ENCODE peak calls at places on chromosomes 11 and 22, in four cellular contexts. M, H, X and P are unnamed samples.

GRCh38 chr11:129862123-129862522 is 33.3 kb downstream of the NFRKB start:
- DNase-seq in H (no peak), M (no peak), X (no peak), P (no peak)

GRCh38 chr11:128904872-128905344 is 13.8 kb downstream of the KCNJ5 start:
- DNase-seq in X (peak; percentile 54), M (no peak), H (peak; percentile 41), P (peak; percentile 83)

GRCh38 chr11:128575956-128576340 is 11.4 kb downstream of the ETS1 start:
- DNase-seq in X (no peak), M (no peak), H (peak; percentile 43), P (peak; percentile 52)

GRCh38 chr11:65585396-65586246 is 9.8 kb downstream of the EHBP1L1 start:
- DNase-seq in H (no peak), M (no peak), X (no peak), P (peak; percentile 71)

GRCh38 chr11:120208777-120209176 is 2.1 kb upstream of the OAF start:
- DNase-seq in M (no peak), H (no peak), X (no peak), P (peak; percentile 65)

GRCh38 chr22:49606562-49606961 is 221.1 kb downstream of the BRD1 start:
- DNase-seq in M (peak; percentile 40), X (no peak), H (no peak), P (no peak)

GRCh38 chr11:116366980-116367640 is 405.7 kb downstream of the BUD13 start:
- DNase-seq in X (no peak), M (no peak), H (no peak), P (no peak)

GRCh38 chr22:26134654-26135330 is 34.5 kb upstream of the SEZ6L start:
- DNase-seq in M (no peak), H (no peak), X (no peak), P (no peak)

GRCh38 chr11:79244175-79244804 is 196.5 kb downstream of the TENM4 start:
- DNase-seq in H (no peak), M (no peak), X (no peak), P (no peak)

GRCh38 chr11:7657306-7658025 is 15.8 kb downstream of the CYB5R2 start:
- DNase-seq in H (peak; percentile 58), M (no peak), X (peak; percentile 48), P (peak; percentile 84)

GRCh38 chr11:87473174-87473573 is 435.4 kb downstream of the TMEM135 start:
- DNase-seq in M (no peak), X (no peak), H (no peak), P (no peak)

DNA sequence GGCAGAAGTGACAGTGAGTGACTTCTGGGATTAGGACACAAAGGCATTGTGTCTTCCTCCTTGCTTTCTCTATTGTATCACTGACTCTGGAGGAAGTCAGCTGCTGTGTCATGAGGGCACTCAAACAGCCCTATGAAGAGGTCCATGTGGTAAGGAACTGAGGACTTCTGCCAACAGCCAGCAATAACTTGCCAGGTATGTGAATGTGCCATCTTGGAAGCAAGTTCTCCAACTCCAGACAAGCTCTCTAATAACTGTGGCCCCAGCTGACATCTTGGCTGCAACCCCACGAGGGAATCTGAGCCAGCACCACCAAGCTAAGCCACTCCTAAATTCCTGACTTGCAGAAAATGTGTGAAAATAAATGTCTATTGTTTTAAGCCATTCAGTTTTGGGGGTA is 83.6 kb upstream of the ZBED5 start:
- DNase-seq in H (no peak), X (no peak), M (no peak), P (no peak)
- H3K4me1 ChIP-seq in H (no peaks in the 10 kb centered on the region), X (peaks cover 3% of the 10 kb centered on the region), M (no peaks in the 10 kb centered on the region), P (peaks cover 3% of the 10 kb centered on the region)

GRCh38 chr22:44329179-44329796 is 16.5 kb upstream of the SHISAL1 start:
- DNase-seq in M (no peak), H (no peak), X (no peak), P (no peak)

GRCh38 chr22:44330727-44331660 is 18.2 kb upstream of the SHISAL1 start:
- DNase-seq in X (no peak), H (no peak), M (no peak), P (no peak)

GRCh38 chr22:44331881-44332714 is 19.3 kb upstream of the SHISAL1 start:
- DNase-seq in X (peak; percentile 48), M (no peak), H (no peak), P (peak; percentile 80)

GRCh38 chr22:44328762-44329161 is 16.0 kb upstream of the SHISAL1 start:
- DNase-seq in M (no peak), X (no peak), H (no peak), P (no peak)

GRCh38 chr22:44330188-44330726 is 17.5 kb upstream of the SHISAL1 start:
- DNase-seq in M (no peak), X (no peak), H (no peak), P (peak; percentile 16)
- H3K4me3 ChIP-seq in M (no peak overlapping the region), X (peak overlapping the region; percentile 48), H (no peak overlapping the region), P (no peak overlapping the region)

DNA sequence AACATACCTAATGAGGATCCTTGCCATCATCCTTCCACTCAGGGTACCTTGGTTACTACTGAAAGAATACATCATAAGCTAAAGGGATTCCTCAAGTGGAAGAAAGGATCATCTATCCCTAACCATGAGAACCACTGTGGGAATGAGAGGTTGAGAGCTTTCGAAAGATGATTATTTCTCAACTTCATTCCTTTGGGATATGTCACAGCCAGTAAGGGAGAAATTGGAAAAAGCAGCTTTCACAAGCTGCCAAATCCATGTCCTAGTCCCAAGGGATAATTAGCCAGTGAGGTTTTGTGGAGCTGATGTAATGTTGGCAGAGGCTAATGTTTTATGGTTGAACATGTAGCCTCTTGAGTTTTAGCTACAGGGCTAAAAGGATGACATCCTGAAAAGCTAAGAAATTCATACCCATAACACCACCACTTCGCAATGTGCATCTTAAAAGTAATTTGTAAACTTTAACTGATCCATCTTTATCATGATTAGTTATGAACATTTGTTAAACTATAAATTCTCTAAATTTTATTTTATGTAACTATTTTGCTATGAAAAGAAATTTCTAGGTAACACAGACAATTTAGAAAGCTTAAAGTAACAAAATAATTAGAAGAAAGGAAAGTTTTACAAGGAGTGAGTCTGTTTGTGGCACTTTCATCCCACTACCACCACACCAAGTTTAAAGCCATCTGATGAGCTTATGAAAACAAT is 123.9 kb downstream of the MRTFA start:
- DNase-seq in M (no peak), X (no peak), H (no peak), P (no peak)
- H3K27ac ChIP-seq in M (peak overlapping the region; percentile 43), X (peak overlapping the region; percentile 87), H (no peak overlapping the region), P (no peak overlapping the region)

DNA sequence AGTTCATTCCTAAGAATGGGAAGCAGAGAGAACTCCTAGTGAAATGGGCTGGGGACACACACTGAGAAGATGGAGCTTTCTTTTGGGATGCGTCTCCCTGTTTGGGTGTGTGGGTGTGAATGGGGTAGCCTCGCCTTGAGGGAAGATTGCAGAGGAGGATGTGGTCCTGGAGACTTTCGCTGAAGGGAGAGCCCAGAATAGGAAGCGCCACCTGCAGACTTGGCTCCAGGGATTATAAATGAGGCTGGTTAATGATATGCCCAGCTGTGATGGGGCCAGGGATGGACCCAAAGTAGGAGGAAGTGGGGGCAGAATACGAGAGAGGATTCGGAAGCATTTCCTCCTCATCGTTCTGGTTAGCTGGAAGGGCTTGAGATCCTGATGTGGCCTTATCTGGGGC is 13.7 kb downstream of the RELT start:
- DNase-seq in M (no peak), X (no peak), H (no peak), P (no peak)
- H3K4me1 ChIP-seq in M (peaks cover 26% of the 10 kb centered on the region), X (peaks cover 22% of the 10 kb centered on the region), H (peaks cover 7% of the 10 kb centered on the region), P (peaks cover 13% of the 10 kb centered on the region)

DNA sequence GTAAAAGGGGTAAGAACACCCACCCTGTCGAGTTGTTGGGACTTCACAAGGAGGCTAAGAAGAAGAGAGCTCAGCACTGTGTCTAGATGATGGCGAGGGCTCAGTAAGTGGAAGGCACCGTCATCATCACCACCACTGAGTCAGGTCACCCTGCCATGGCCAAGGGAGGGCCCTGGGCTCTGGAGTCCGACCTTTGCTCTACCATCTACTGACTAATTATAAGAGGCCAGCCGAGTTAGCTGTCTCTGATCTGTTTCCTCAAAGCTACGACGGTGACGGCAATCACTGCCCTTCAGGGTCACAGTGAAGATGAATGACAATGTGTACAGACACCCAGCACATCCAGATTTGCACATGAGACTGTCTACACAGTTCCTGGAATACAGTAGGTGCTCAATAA is 29.3 kb downstream of the KIAA0930 start:
- DNase-seq in M (no peak), H (no peak), X (no peak), P (no peak)
- H3K4me3 ChIP-seq in M (peak overlapping the region; percentile 35), H (no peak overlapping the region), X (peak overlapping the region; percentile 53), P (no peak overlapping the region)

GRCh38 chr22:31958625-31959239 is 14.4 kb downstream of the YWHAH start:
- DNase-seq in M (peak; percentile 79), X (no peak), H (no peak), P (no peak)
- H3K27ac ChIP-seq in M (no peak overlapping the region), X (no peak overlapping the region), H (no peak overlapping the region), P (no peak overlapping the region)

GRCh38 chr22:19892249-19892879 is 37.7 kb upstream of the GNB1L start:
- DNase-seq in H (no peak), M (no peak), X (no peak), P (peak; percentile 52)
- H3K4me1 ChIP-seq in H (no peaks in the 10 kb centered on the region), M (peaks cover 23% of the 10 kb centered on the region), X (peaks cover 9% of the 10 kb centered on the region), P (no peaks in the 10 kb centered on the region)

GRCh38 chr11:76666408-76666807 is 4.1 kb downstream of the LRRC32 start:
- DNase-seq in X (peak; percentile 69), H (no peak), M (peak; percentile 65), P (peak; percentile 87)
- H3K4me3 ChIP-seq in X (peak overlapping the region; percentile 87), H (no peak overlapping the region), M (peak overlapping the region; percentile 44), P (peak overlapping the region; percentile 89)

GRCh38 chr11:70842701-70843100 is 409.7 kb downstream of the SHANK2 start:
- DNase-seq in H (no peak), X (no peak), M (no peak), P (peak; percentile 23)

GRCh38 chr11:70842256-70842655 is 410.1 kb downstream of the SHANK2 start:
- DNase-seq in H (no peak), M (no peak), X (no peak), P (no peak)

GRCh38 chr11:70838198-70838597 is 414.2 kb downstream of the SHANK2 start:
- DNase-seq in H (no peak), M (no peak), X (no peak), P (no peak)

GRCh38 chr11:70841264-70841663 is 411.1 kb downstream of the SHANK2 start:
- DNase-seq in X (no peak), M (no peak), H (no peak), P (peak; percentile 34)

DNA sequence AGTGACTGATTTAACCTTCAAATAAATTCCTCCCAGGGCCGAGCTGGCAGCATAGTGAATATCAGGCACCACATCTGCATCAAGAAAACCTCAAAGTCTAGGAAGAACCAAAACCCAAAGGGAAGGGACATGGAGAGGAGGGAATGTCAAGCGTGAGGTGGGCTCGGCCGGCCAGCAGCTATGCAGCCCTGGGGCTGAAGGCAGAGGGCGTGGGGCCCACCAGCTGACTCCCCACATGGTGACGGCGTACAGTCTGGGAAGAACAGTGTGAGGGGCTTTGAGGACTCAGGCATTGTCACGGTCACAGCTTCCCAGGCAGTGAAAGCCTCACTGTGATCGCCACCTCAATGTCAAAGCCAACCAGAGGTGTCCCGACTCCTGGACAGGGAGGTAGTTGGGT is 412.5 kb downstream of the SHANK2 start:
- DNase-seq in M (no peak), H (no peak), X (no peak), P (no peak)
- H3K27ac ChIP-seq in M (no peak overlapping the region), H (no peak overlapping the region), X (no peak overlapping the region), P (no peak overlapping the region)